ENCODE peak calls at places on chromosomes 12 and 14, in seven cellular contexts. One of them, this sample, is unnamed.

GRCh38 chr12:30546121-30546520 is 149.5 kb downstream of the IPO8 start:
- DNase-seq in trophoblast cell: no peak
- DNase-seq in neuronal stem cell: no peak
- DNase-seq in H1: no peak
- DNase-seq in H9: no peak
- DNase-seq in mesenchymal stem cell: no peak
- DNase-seq in IMR-90: no peak
- DNase-seq in this sample: no peak

GRCh38 chr12:120488057-120488660 is 7.8 kb upstream of the DYNLL1 start:
- DNase-seq in IMR-90: no peak
- DNase-seq in mesenchymal stem cell: no peak
- DNase-seq in neuronal stem cell: no peak
- DNase-seq in H1: no peak
- DNase-seq in H9: no peak
- DNase-seq in trophoblast cell: no peak
- DNase-seq in this sample: no peak

GRCh38 chr14:103281496-103282231 is 52.4 kb upstream of the EIF5 start:
- DNase-seq in H1: no peak
- DNase-seq in IMR-90: peak
- DNase-seq in neuronal stem cell: no peak
- DNase-seq in mesenchymal stem cell: peak
- DNase-seq in trophoblast cell: peak
- DNase-seq in H9: peak
- DNase-seq in this sample: peak

GRCh38 chr12:92690601-92691000 is 12.2 kb upstream of the PLEKHG7 start:
- DNase-seq in neuronal stem cell: no peak
- DNase-seq in H1: no peak
- DNase-seq in trophoblast cell: no peak
- DNase-seq in IMR-90: no peak
- DNase-seq in mesenchymal stem cell: no peak
- DNase-seq in H9: no peak
- DNase-seq in this sample: no peak

GRCh38 chr12:117025481-117026151 is 73.6 kb downstream of the TESC start:
- DNase-seq in IMR-90: peak
- DNase-seq in neuronal stem cell: peak
- DNase-seq in H1: peak
- DNase-seq in H9: peak
- DNase-seq in trophoblast cell: peak
- DNase-seq in mesenchymal stem cell: peak
- DNase-seq in this sample: peak

GRCh38 chr14:20809917-20810316 is 7.3 kb upstream of the RNASE1 start:
- DNase-seq in mesenchymal stem cell: no peak
- DNase-seq in trophoblast cell: no peak
- DNase-seq in H9: no peak
- DNase-seq in neuronal stem cell: no peak
- DNase-seq in IMR-90: no peak
- DNase-seq in H1: no peak
- DNase-seq in this sample: no peak

GRCh38 chr14:54600685-54601084 is 33.8 kb downstream of the SAMD4A start:
- DNase-seq in mesenchymal stem cell: peak
- DNase-seq in H1: no peak
- DNase-seq in neuronal stem cell: no peak
- DNase-seq in H9: no peak
- DNase-seq in IMR-90: peak
- DNase-seq in trophoblast cell: peak
- DNase-seq in this sample: no peak

GRCh38 chr12:116626153-116626552 is 67.0 kb downstream of the MAP1LC3B2 start:
- DNase-seq in H9: no peak
- DNase-seq in neuronal stem cell: no peak
- DNase-seq in IMR-90: no peak
- DNase-seq in H1: no peak
- DNase-seq in mesenchymal stem cell: no peak
- DNase-seq in trophoblast cell: no peak
- DNase-seq in this sample: no peak

GRCh38 chr12:111420494-111420893 is 14.8 kb downstream of the SH2B3 start:
- DNase-seq in H9: no peak
- DNase-seq in neuronal stem cell: no peak
- DNase-seq in mesenchymal stem cell: no peak
- DNase-seq in IMR-90: no peak
- DNase-seq in trophoblast cell: no peak
- DNase-seq in H1: no peak
- DNase-seq in this sample: no peak

GRCh38 chr14:43803076-43803689 is 703.9 kb downstream of the FSCB start:
- DNase-seq in mesenchymal stem cell: no peak
- DNase-seq in H1: no peak
- DNase-seq in IMR-90: no peak
- DNase-seq in trophoblast cell: no peak
- DNase-seq in H9: no peak
- DNase-seq in neuronal stem cell: no peak
- DNase-seq in this sample: no peak

GRCh38 chr14:59126714-59127436 is 61.6 kb upstream of the DAAM1 start:
- DNase-seq in mesenchymal stem cell: peak
- DNase-seq in trophoblast cell: peak
- DNase-seq in H9: no peak
- DNase-seq in neuronal stem cell: peak
- DNase-seq in H1: no peak
- DNase-seq in IMR-90: peak
- DNase-seq in this sample: peak

GRCh38 chr12:53300187-53300586 is 692 bp downstream of the MYG1 start:
- DNase-seq in neuronal stem cell: no peak
- DNase-seq in mesenchymal stem cell: peak
- DNase-seq in H1: no peak
- DNase-seq in IMR-90: peak
- DNase-seq in H9: no peak
- DNase-seq in trophoblast cell: no peak
- DNase-seq in this sample: peak

GRCh38 chr14:96797943-96798349 is 764 bp downstream of the VRK1 start:
- DNase-seq in trophoblast cell: no peak
- DNase-seq in mesenchymal stem cell: peak
- DNase-seq in H9: no peak
- DNase-seq in IMR-90: no peak
- DNase-seq in neuronal stem cell: peak
- DNase-seq in H1: no peak
- DNase-seq in this sample: peak

GRCh38 chr12:47705239-47705570 is 625 bp downstream of the RPAP3 start:
- DNase-seq in H9: no peak
- DNase-seq in trophoblast cell: no peak
- DNase-seq in mesenchymal stem cell: no peak
- DNase-seq in IMR-90: peak
- DNase-seq in neuronal stem cell: no peak
- DNase-seq in H1: no peak
- DNase-seq in this sample: no peak

GRCh38 chr14:106605548-106606448 is 1079.4 kb downstream of the TMEM121 start:
- DNase-seq in neuronal stem cell: no peak
- DNase-seq in mesenchymal stem cell: no peak
- DNase-seq in H1: no peak
- DNase-seq in trophoblast cell: no peak
- DNase-seq in IMR-90: no peak
- DNase-seq in H9: no peak
- DNase-seq in this sample: no peak

GRCh38 chr14:99831915-99832314 is 38.7 kb downstream of the EML1 start:
- DNase-seq in H1: no peak
- DNase-seq in mesenchymal stem cell: no peak
- DNase-seq in trophoblast cell: no peak
- DNase-seq in H9: no peak
- DNase-seq in IMR-90: no peak
- DNase-seq in neuronal stem cell: no peak
- DNase-seq in this sample: no peak

GRCh38 chr12:92145481-92145730 is 240 bp downstream of the BTG1 start:
- DNase-seq in mesenchymal stem cell: no peak
- DNase-seq in H9: no peak
- DNase-seq in neuronal stem cell: no peak
- DNase-seq in trophoblast cell: no peak
- DNase-seq in H1: no peak
- DNase-seq in IMR-90: no peak
- DNase-seq in this sample: no peak

GRCh38 chr12:77615331-77615730 is 215.4 kb upstream of the NAV3 start:
- DNase-seq in H9: peak
- DNase-seq in mesenchymal stem cell: no peak
- DNase-seq in H1: no peak
- DNase-seq in neuronal stem cell: no peak
- DNase-seq in trophoblast cell: no peak
- DNase-seq in IMR-90: no peak
- DNase-seq in this sample: peak

GRCh38 chr12:56137853-56138571 is 9.9 kb downstream of the ESYT1 start:
- DNase-seq in mesenchymal stem cell: no peak
- DNase-seq in trophoblast cell: no peak
- DNase-seq in neuronal stem cell: no peak
- DNase-seq in H1: no peak
- DNase-seq in IMR-90: no peak
- DNase-seq in H9: no peak
- DNase-seq in this sample: no peak

GRCh38 chr12:54734196-54734950 is 86.2 kb upstream of the DCD start:
- DNase-seq in IMR-90: no peak
- DNase-seq in H9: no peak
- DNase-seq in neuronal stem cell: no peak
- DNase-seq in trophoblast cell: no peak
- DNase-seq in mesenchymal stem cell: no peak
- DNase-seq in H1: no peak
- DNase-seq in this sample: no peak

GRCh38 chr12:13211191-13211858 is 14.8 kb downstream of the EMP1 start:
- DNase-seq in neuronal stem cell: no peak
- DNase-seq in trophoblast cell: no peak
- DNase-seq in H1: no peak
- DNase-seq in mesenchymal stem cell: peak
- DNase-seq in IMR-90: peak
- DNase-seq in H9: no peak
- DNase-seq in this sample: no peak

GRCh38 chr12:132146098-132146497 is 1.8 kb downstream of the NOC4L start:
- DNase-seq in mesenchymal stem cell: no peak
- DNase-seq in IMR-90: no peak
- DNase-seq in neuronal stem cell: no peak
- DNase-seq in H1: no peak
- DNase-seq in H9: no peak
- DNase-seq in trophoblast cell: no peak
- DNase-seq in this sample: no peak

GRCh38 chr12:30796891-30797371 is 42.2 kb upstream of the CAPRIN2 start:
- DNase-seq in trophoblast cell: no peak
- DNase-seq in H1: peak
- DNase-seq in H9: peak
- DNase-seq in IMR-90: peak
- DNase-seq in mesenchymal stem cell: peak
- DNase-seq in neuronal stem cell: no peak
- DNase-seq in this sample: peak

GRCh38 chr12:49369723-49370145 is 2.5 kb downstream of the SPATS2 start:
- DNase-seq in H1: no peak
- DNase-seq in mesenchymal stem cell: peak
- DNase-seq in H9: peak
- DNase-seq in neuronal stem cell: no peak
- DNase-seq in IMR-90: peak
- DNase-seq in trophoblast cell: peak
- DNase-seq in this sample: peak

GRCh38 chr14:39505812-39506211 is 73.6 kb upstream of the FBXO33 start:
- DNase-seq in mesenchymal stem cell: no peak
- DNase-seq in IMR-90: no peak
- DNase-seq in H1: no peak
- DNase-seq in H9: no peak
- DNase-seq in trophoblast cell: no peak
- DNase-seq in neuronal stem cell: no peak
- DNase-seq in this sample: no peak

GRCh38 chr14:46250113-46250703 is 401.4 kb downstream of the RPL10L start:
- DNase-seq in H9: no peak
- DNase-seq in neuronal stem cell: no peak
- DNase-seq in IMR-90: no peak
- DNase-seq in mesenchymal stem cell: peak
- DNase-seq in trophoblast cell: no peak
- DNase-seq in H1: no peak
- DNase-seq in this sample: peak

DNA sequence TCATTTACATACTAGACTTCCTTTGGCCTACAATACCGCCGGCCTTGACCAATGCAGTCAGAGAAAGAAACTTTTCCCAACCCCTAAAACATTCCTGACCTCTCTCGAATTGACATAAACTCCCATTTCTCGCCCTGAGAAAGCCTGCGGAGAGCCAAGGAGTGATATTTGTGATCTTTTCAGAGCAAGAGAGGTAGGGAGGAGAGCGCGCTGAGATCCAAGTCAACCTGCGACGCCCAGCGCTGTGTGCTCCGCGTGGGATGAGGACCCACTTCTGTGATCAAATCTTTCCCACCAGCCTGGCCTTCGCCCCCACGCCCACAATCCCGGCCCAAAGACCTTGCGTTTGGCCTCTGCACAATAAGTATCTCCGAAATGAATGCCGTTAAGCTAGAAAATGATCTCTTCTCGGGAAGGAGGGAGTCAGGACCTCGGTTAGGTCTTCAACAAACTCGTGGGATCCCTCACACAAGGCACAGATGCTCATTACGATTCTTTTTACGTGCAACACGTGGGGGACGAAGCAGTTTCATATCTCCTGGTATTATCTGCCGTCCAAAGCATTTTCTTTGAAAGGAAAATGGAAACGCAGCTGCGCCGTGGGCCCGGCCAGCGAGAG is 6.3 kb upstream of the NPAS3 start:
- DNase-seq in H1: peak
- DNase-seq in H9: no peak
- DNase-seq in neuronal stem cell: no peak
- DNase-seq in IMR-90: no peak
- DNase-seq in trophoblast cell: no peak
- DNase-seq in mesenchymal stem cell: peak
- DNase-seq in this sample: peak
- H2AK5ac ChIP-seq in H1: no peak
- H2AK5ac ChIP-seq in H9: no peak
- H2AK5ac ChIP-seq in neuronal stem cell: no peak
- H2AK5ac ChIP-seq in IMR-90: no peak
- H2AK5ac ChIP-seq in trophoblast cell: no peak
- H2AK5ac ChIP-seq in mesenchymal stem cell: no peak
- H2AK5ac ChIP-seq in this sample: no peak

GRCh38 chr14:71680733-71681387 is 251.4 kb upstream of the RGS6 start:
- DNase-seq in H1: peak
- DNase-seq in mesenchymal stem cell: no peak
- DNase-seq in H9: peak
- DNase-seq in IMR-90: no peak
- DNase-seq in trophoblast cell: no peak
- DNase-seq in neuronal stem cell: peak
- DNase-seq in this sample: peak
- H2AK5ac ChIP-seq in H1: no peak
- H2AK5ac ChIP-seq in mesenchymal stem cell: no peak
- H2AK5ac ChIP-seq in H9: no peak
- H2AK5ac ChIP-seq in IMR-90: no peak
- H2AK5ac ChIP-seq in trophoblast cell: no peak
- H2AK5ac ChIP-seq in neuronal stem cell: no peak
- H2AK5ac ChIP-seq in this sample: no peak

DNA sequence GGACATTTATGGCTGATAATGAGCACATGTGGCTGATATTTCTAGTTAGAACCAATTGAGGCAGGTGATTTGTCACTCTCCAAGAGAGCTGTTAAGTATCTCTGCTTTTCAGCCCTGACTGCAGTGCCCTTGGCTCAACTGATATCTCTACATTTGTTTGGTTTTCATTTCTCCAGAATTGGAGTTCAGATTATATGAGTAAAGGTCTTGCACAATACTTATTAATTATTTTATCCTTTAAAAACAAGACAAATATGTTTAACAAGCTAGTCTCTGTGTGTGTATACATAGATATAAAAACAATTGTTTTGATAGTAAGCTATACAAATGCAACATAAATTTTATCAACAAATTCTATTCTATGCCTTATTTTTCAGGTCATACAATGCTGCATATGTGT is 105.2 kb downstream of the BRMS1L start:
- DNase-seq in trophoblast cell: no peak
- DNase-seq in neuronal stem cell: no peak
- DNase-seq in mesenchymal stem cell: no peak
- DNase-seq in H1: no peak
- DNase-seq in IMR-90: no peak
- DNase-seq in H9: no peak
- DNase-seq in this sample: no peak
- H2AK5ac ChIP-seq in trophoblast cell: no peak
- H2AK5ac ChIP-seq in neuronal stem cell: no peak
- H2AK5ac ChIP-seq in mesenchymal stem cell: no peak
- H2AK5ac ChIP-seq in H1: no peak
- H2AK5ac ChIP-seq in IMR-90: no peak
- H2AK5ac ChIP-seq in H9: no peak
- H2AK5ac ChIP-seq in this sample: no peak

GRCh38 chr12:25262696-25263095 is 12.0 kb upstream of the KRAS start:
- DNase-seq in mesenchymal stem cell: no peak
- DNase-seq in H1: no peak
- DNase-seq in IMR-90: no peak
- DNase-seq in H9: no peak
- DNase-seq in trophoblast cell: no peak
- DNase-seq in neuronal stem cell: no peak
- DNase-seq in this sample: no peak
- H2AK5ac ChIP-seq in mesenchymal stem cell: no peak
- H2AK5ac ChIP-seq in H1: no peak
- H2AK5ac ChIP-seq in IMR-90: no peak
- H2AK5ac ChIP-seq in H9: no peak
- H2AK5ac ChIP-seq in trophoblast cell: no peak
- H2AK5ac ChIP-seq in neuronal stem cell: no peak
- H2AK5ac ChIP-seq in this sample: no peak